ENCODE peak calls at places on chromosomes 2 and 18, in four cellular contexts. R, T, F and J are unnamed samples.

GRCh38 chr18:54388203-54389142 is 30.8 kb downstream of the C18orf54 start:
- DNase-seq in T (peak), F (no peak), R (peak), J (peak)

GRCh38 chr2:98910349-98911125 is 25.5 kb downstream of the CRACDL start:
- DNase-seq in T (no peak), F (no peak), R (no peak), J (no peak)

GRCh38 chr2:67840460-67841068 is 222.2 kb downstream of the C1D start:
- DNase-seq in R (peak), F (no peak), T (peak), J (peak)

GRCh38 chr2:100990166-100990565 is 11.9 kb upstream of the RPL31 start:
- DNase-seq in F (no peak), T (no peak), R (no peak), J (no peak)

GRCh38 chr2:31688282-31688681 is 107.5 kb upstream of the SRD5A2 start:
- DNase-seq in T (no peak), F (no peak), R (no peak), J (peak)

GRCh38 chr2:6325616-6326015 is 540.1 kb downstream of the CMPK2 start:
- DNase-seq in R (peak), T (no peak), F (no peak), J (peak)

GRCh38 chr2:24885221-24886113 is 34.6 kb downstream of the ADCY3 start:
- DNase-seq in R (no peak), T (no peak), F (no peak), J (no peak)

GRCh38 chr2:55054476-55054875 is 4.2 kb upstream of the RTN4 start:
- DNase-seq in F (no peak), R (no peak), T (no peak), J (no peak)

GRCh38 chr2:235956281-235956970 is 211.8 kb downstream of the GBX2 start:
- DNase-seq in F (no peak), R (no peak), T (no peak), J (no peak)

GRCh38 chr18:59631583-59632181 is 65.5 kb downstream of the CCBE1 start:
- DNase-seq in R (peak), F (no peak), T (peak), J (peak)

GRCh38 chr18:57561728-57562423 is 24.6 kb downstream of the FECH start:
- DNase-seq in R (peak), T (peak), F (no peak), J (peak)

GRCh38 chr2:104412384-104412783 is 441.5 kb upstream of the POU3F3 start:
- DNase-seq in T (no peak), R (peak), F (no peak), J (peak)

GRCh38 chr18:13536578-13536977 is 189.8 kb downstream of the FAM210A start:
- DNase-seq in T (no peak), F (no peak), R (no peak), J (no peak)

GRCh38 chr18:37662546-37663339 is 97.1 kb upstream of the CELF4 start:
- DNase-seq in R (no peak), T (no peak), F (no peak), J (no peak)

GRCh38 chr18:63823516-63824219 is 48.5 kb downstream of the SERPINB7 start:
- DNase-seq in R (peak), F (no peak), T (no peak), J (peak)

GRCh38 chr2:132999421-132999820 is 329.4 kb upstream of the LYPD1 start:
- DNase-seq in F (no peak), R (no peak), T (no peak), J (no peak)

GRCh38 chr18:48031011-48031480 is 100.6 kb upstream of the SMAD2 start:
- DNase-seq in T (peak), R (peak), F (no peak), J (peak)

GRCh38 chr2:95231723-95232122 is 24.4 kb downstream of the ZNF892 start:
- DNase-seq in R (peak), T (peak), F (no peak), J (peak)

GRCh38 chr2:68290825-68291224 is 28.9 kb downstream of the CNRIP1 start:
- DNase-seq in T (no peak), F (no peak), R (no peak), J (no peak)

GRCh38 chr18:49959176-49959575 is 145.8 kb upstream of the ACAA2 start:
- DNase-seq in R (no peak), T (no peak), F (peak), J (no peak)

GRCh38 chr2:139201516-139201915 is 421.3 kb upstream of the NXPH2 start:
- DNase-seq in R (no peak), T (no peak), F (no peak), J (no peak)

GRCh38 chr2:191691016-191691725 is 13.2 kb downstream of the NABP1 start:
- DNase-seq in T (peak), F (peak), R (peak), J (peak)

GRCh38 chr2:112784199-112785189 is at the start of gene IL1A:
- DNase-seq in F (no peak), R (peak), T (no peak), J (peak)

GRCh38 chr2:27086722-27087446 is at the start of gene KHK:
- DNase-seq in T (no peak), F (peak), R (peak), J (peak)